ENCODE peak calls at places on chromosomes 13 and 19, in eight cellular contexts. L is dermis blood vessel endothelial cell; D is HFF-Myc; T is GM03348; N is H54; O is activated naive CD8-positive, alpha-beta T cell treated with anti-CD3 and anti-CD28 coated beads, Interleukin-2, amount 50 U/mL, for 24 hours; F is AG04450; B is AG20443. K is an unnamed sample.

GRCh38 chr19:34300962-34301361 is 46.6 kb downstream of the GARRE1 start:
- DNase-seq in B (no peak), F (no peak), L (no peak), O (no peak), D (no peak), N (no peak), T (no peak), K (no peak)

GRCh38 chr19:10501971-10502523 is 1.1 kb downstream of the KEAP1 start:
- DNase-seq in N (peak), L (peak), F (no peak), D (no peak), B (peak), O (peak), T (peak), K (peak)

GRCh38 chr19:4009990-4010807 is 2.7 kb downstream of the PIAS4 start:
- DNase-seq in D (no peak), N (no peak), F (no peak), O (no peak), B (peak), L (no peak), T (no peak), K (peak)

GRCh38 chr19:15081911-15082310 is at the start of gene OR1I1:
- DNase-seq in N (no peak), O (no peak), D (no peak), F (no peak), T (no peak), B (no peak), L (no peak), K (no peak)

GRCh38 chr19:40673377-40673776 is 17.1 kb downstream of the NUMBL start:
- DNase-seq in D (no peak), N (no peak), F (no peak), O (no peak), T (no peak), B (no peak), L (no peak), K (no peak)

GRCh38 chr19:14650161-14650560 is 24.5 kb downstream of the ADGRE3 start:
- DNase-seq in B (no peak), L (no peak), D (no peak), T (no peak), O (no peak), N (no peak), F (no peak), K (no peak)

GRCh38 chr13:77521194-77521593 is 14.3 kb upstream of the SCEL start:
- DNase-seq in B (no peak), D (no peak), O (no peak), N (no peak), T (no peak), F (no peak), L (peak), K (no peak)

GRCh38 chr13:20882206-20882605 is 20.3 kb downstream of the XPO4 start:
- DNase-seq in D (peak), T (no peak), B (no peak), O (no peak), F (no peak), L (peak), N (no peak), K (no peak)

K was measured in activated effector memory CD4-positive, alpha-beta T cell treated with anti-CD3 and anti-CD28 coated beads, Interleukin-2, amount 50 U/mL, for 16 hours.